ENCODE peak calls at places on chromosome 15, in five cellular contexts. M is mucosa of descending colon, A is sigmoid colon, L is endodermal cell, I is BJ. K is an unnamed sample.
A peak's percentile ranks its signal among the peaks of the same experiment; 100 is the strongest.

GRCh38 chr15:42984534-42985034 is 64.0 kb upstream of the TTBK2 start:
- DNase-seq in I (no peak), M (no peak), L (no peak), A (no peak), K (no peak)

GRCh38 chr15:34754171-34754580 is 622 bp downstream of the GJD2 start:
- DNase-seq in L (peak; percentile 62), M (no peak), I (no peak), A (no peak), K (no peak)

GRCh38 chr15:50315814-50316630 is 39.0 kb downstream of the GABPB1 start:
- DNase-seq in M (no peak), A (no peak), I (no peak), L (no peak), K (no peak)

GRCh38 chr15:69132935-69133861 is 27.2 kb upstream of the GLCE start:
- DNase-seq in I (no peak), M (no peak), L (no peak), A (no peak), K (no peak)

GRCh38 chr15:41913251-41913650 is 19.4 kb upstream of the SPTBN5 start:
- DNase-seq in A (no peak), L (no peak), M (no peak), I (no peak), K (no peak)

GRCh38 chr15:84099181-84099580 is 136.4 kb upstream of the GOLGA6L4 start:
- DNase-seq in A (no peak), I (no peak), M (peak; percentile 38), L (no peak), K (no peak)

GRCh38 chr15:87461621-87462020 is 794.9 kb downstream of the NTRK3 start:
- DNase-seq in A (no peak), M (no peak), I (peak; percentile 18), L (no peak), K (no peak)

GRCh38 chr15:81981888-81982287 is 63.9 kb downstream of the MEX3B start:
- DNase-seq in M (no peak), I (no peak), L (no peak), A (no peak), K (no peak)

GRCh38 chr15:51312754-51313390 is 25.5 kb downstream of the CYP19A1 start:
- DNase-seq in L (no peak), A (no peak), I (no peak), M (no peak), K (no peak)

GRCh38 chr15:73127302-73127936 is 75.2 kb downstream of the NEO1 start:
- DNase-seq in L (peak; percentile 76), M (peak; percentile 46), I (no peak), A (no peak), K (no peak)

GRCh38 chr15:75163150-75163564 is 38.5 kb upstream of the C15orf39 start:
- DNase-seq in A (no peak), M (no peak), I (no peak), L (no peak), K (no peak)

GRCh38 chr15:84755736-84756527 is 7.5 kb downstream of the ZNF592 start:
- DNase-seq in L (peak; percentile 72), M (no peak), A (no peak), I (no peak), K (no peak)

GRCh38 chr15:74844319-74845207 is 1.6 kb upstream of the ULK3 start:
- DNase-seq in I (no peak), L (no peak), M (no peak), A (no peak), K (no peak)

GRCh38 chr15:41561777-41562145 is 2.7 kb downstream of the TYRO3 start:
- DNase-seq in I (no peak), L (peak; percentile 85), A (peak; percentile 91), M (peak; percentile 29), K (no peak)

GRCh38 chr15:82532991-82533481 is 7.2 kb downstream of the RPS17 start:
- DNase-seq in L (peak; percentile 47), M (no peak), A (no peak), I (no peak), K (no peak)

GRCh38 chr15:47720555-47720954 is 3.2 kb downstream of the SEMA6D start:
- DNase-seq in L (no peak), M (no peak), I (no peak), A (no peak), K (no peak)

GRCh38 chr15:55514414-55514850 is 6.4 kb upstream of the DNAAF4 start:
- DNase-seq in L (no peak), A (no peak), M (no peak), I (no peak), K (no peak)

GRCh38 chr15:67761343-67761742 is 64.0 kb upstream of the SKOR1 start:
- DNase-seq in L (no peak), I (no peak), M (peak; percentile 27), A (no peak), K (no peak)

GRCh38 chr15:81215983-81216382 is 19.3 kb downstream of the IL16 start:
- DNase-seq in A (no peak), L (no peak), I (no peak), M (no peak), K (no peak)

GRCh38 chr15:72907733-72908132 is 124.2 kb upstream of the ADPGK start:
- DNase-seq in I (no peak), A (no peak), M (no peak), L (no peak), K (no peak)

GRCh38 chr15:78457101-78457500 is 19.1 kb downstream of the IREB2 start:
- DNase-seq in A (no peak), M (no peak), I (peak; percentile 35), L (no peak), K (no peak)

GRCh38 chr15:66069751-66070150 is 183.8 kb downstream of the MEGF11 start:
- DNase-seq in A (peak; percentile 10), I (no peak), M (no peak), L (peak; percentile 40), K (no peak)

GRCh38 chr15:34730701-34731100 is 24.1 kb downstream of the GJD2 start:
- DNase-seq in A (no peak), M (no peak), I (no peak), L (no peak), K (no peak)

GRCh38 chr15:90588427-90588826 is 58.7 kb downstream of the CRTC3 start:
- DNase-seq in I (no peak), M (no peak), A (no peak), L (no peak), K (no peak)

GRCh38 chr15:32844118-32844711 is 126.4 kb downstream of the GREM1 start:
- DNase-seq in A (no peak), I (no peak), M (no peak), L (no peak), K (no peak)

GRCh38 chr15:41936649-41937567 is 35.4 kb downstream of the EHD4 start:
- DNase-seq in M (peak; percentile 37), A (no peak), I (no peak), L (no peak), K (peak; percentile 86)

GRCh38 chr15:101540480-101541239 is 51.2 kb upstream of the PCSK6 start:
- DNase-seq in A (peak; percentile 63), L (peak; percentile 44), I (no peak), M (no peak), K (no peak)

GRCh38 chr15:69390575-69390974 is 23.6 kb upstream of the KIF23 start:
- DNase-seq in I (peak; percentile 56), A (peak; percentile 8), M (no peak), L (no peak), K (no peak)

GRCh38 chr15:75149911-75150709 is 51.6 kb upstream of the C15orf39 start:
- DNase-seq in M (peak; percentile 27), I (peak; percentile 94), L (no peak), A (no peak), K (no peak)

GRCh38 chr15:45457215-45457614 is 65.3 kb downstream of the SLC30A4 start:
- DNase-seq in M (no peak), I (no peak), L (peak; percentile 56), A (no peak), K (no peak)

GRCh38 chr15:101652098-101652782 is at the start of gene TM2D3:
- DNase-seq in M (peak; percentile 97), L (peak; percentile 95), A (peak; percentile 96), I (peak; percentile 56), K (peak; percentile 99)

GRCh38 chr15:48710952-48711495 is 65.5 kb upstream of the FBN1 start:
- DNase-seq in A (no peak), M (no peak), I (no peak), L (peak; percentile 64), K (no peak)

GRCh38 chr15:47688573-47689086 is 28.7 kb upstream of the SEMA6D start:
- DNase-seq in L (no peak), I (peak; percentile 9), A (no peak), M (no peak), K (no peak)

GRCh38 chr15:61537337-61537736 is 308.2 kb upstream of the RORA start:
- DNase-seq in I (no peak), M (no peak), L (no peak), A (no peak), K (no peak)
- TF ChIP-seq CTCF in I (no peak), M (no peak), L (no peak), A (no peak), K (no peak)

GRCh38 chr15:96276438-96277210 is 53.9 kb upstream of the NR2F2 start:
- DNase-seq in M (no peak), I (peak; percentile 71), A (no peak), L (no peak), K (no peak)

GRCh38 chr15:96273317-96274086 is 57.0 kb upstream of the NR2F2 start:
- DNase-seq in A (no peak), L (no peak), I (peak; percentile 98), M (no peak), K (no peak)

GRCh38 chr15:96274087-96274440 is 56.4 kb upstream of the NR2F2 start:
- DNase-seq in A (no peak), L (no peak), I (no peak), M (no peak), K (no peak)

GRCh38 chr15:96272427-96272826 is 58.1 kb upstream of the NR2F2 start:
- DNase-seq in M (no peak), A (no peak), I (no peak), L (no peak), K (no peak)

GRCh38 chr15:96274698-96275097 is 55.8 kb upstream of the NR2F2 start:
- DNase-seq in L (no peak), M (no peak), A (no peak), I (no peak), K (no peak)
- H3K4me3 ChIP-seq in L (no peak overlapping the region), M (no peak overlapping the region), A (no peak overlapping the region), I (no peak overlapping the region), K (no peak overlapping the region)

GRCh38 chr15:28901987-28902745 is 16.4 kb downstream of the APBA2 start:
- DNase-seq in I (no peak), A (no peak), M (no peak), L (peak; percentile 80), K (peak; percentile 50)
- TF ChIP-seq CTCF in I (no peak), A (no peak), M (no peak), L (peak; percentile 73), K (no peak)

DNA sequence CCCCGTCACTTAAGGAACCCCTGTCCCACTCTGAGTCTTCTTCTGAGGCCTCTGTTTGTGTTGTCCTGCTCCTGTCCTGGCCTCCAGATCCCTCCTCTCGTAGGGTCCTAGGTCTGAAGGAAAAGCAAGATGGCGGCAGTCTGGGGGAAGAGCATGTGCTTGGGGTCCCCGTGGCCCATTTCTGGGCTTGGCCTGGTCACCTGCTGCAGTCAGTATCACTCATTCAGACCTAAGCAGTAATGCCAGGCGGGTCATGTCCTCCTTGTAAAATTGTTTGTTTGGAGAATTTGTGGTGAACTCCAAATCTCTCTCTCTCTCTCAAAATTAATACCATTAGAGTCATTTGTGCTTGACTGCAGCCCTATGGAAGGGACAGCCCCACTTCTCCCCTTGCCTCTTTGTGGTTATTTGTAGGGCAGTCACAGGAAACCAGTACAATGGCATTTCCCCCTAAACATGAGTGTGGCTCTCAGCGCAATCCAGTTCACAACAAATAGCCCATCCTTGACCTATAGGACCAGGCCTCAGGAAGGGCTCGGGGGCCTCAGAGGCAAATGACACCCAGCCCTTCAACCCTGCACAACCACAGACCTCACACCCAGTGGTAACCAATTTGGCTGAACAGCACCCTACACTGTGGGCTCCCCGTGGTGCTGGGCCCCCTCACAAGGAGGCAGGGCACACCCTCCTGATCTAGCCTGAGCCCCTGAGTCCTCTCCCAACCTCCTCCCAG is 173.5 kb downstream of the OR4M2 start:
- DNase-seq in A (no peak), M (no peak), L (no peak), I (no peak), K (no peak)
- H3K4me3 ChIP-seq in A (no peak overlapping the region), M (no peak overlapping the region), L (no peak overlapping the region), I (no peak overlapping the region), K (no peak overlapping the region)